ENCODE peak calls at places on chromosomes 4 and X, in ten cellular contexts. O, N, C, J, B, L, Z, D, G and X are unnamed samples.

GRCh38 chrX:107700802-107701201 is 72.5 kb downstream of the PRPS1 start:
- DNase-seq in O (no peak), N (no peak), C (no peak), J (no peak), B (no peak), L (no peak), Z (no peak), D (no peak), G (no peak), X (no peak)

GRCh38 chr4:6721121-6721520 is 5.1 kb downstream of the BLOC1S4 start:
- DNase-seq in O (no peak), N (no peak), C (no peak), J (peak; percentile 25), B (no peak), L (no peak), Z (no peak), D (no peak), G (no peak), X (no peak)

GRCh38 chr4:84596826-84597225 is 13.9 kb downstream of the CDS1 start:
- DNase-seq in O (no peak), N (peak; percentile 47), C (no peak), J (no peak), B (no peak), L (no peak), Z (no peak), D (no peak), G (no peak), X (no peak)

GRCh38 chr4:101787917-101788316 is 2.6 kb upstream of the BANK1 start:
- DNase-seq in O (no peak), N (no peak), C (no peak), J (no peak), B (no peak), L (no peak), Z (no peak), D (no peak), G (no peak), X (no peak)

GRCh38 chr4:40199999-40200880 is 3.4 kb downstream of the RHOH start:
- DNase-seq in O (peak; percentile 31), N (peak; percentile 35), C (no peak), J (peak; percentile 40), B (peak; percentile 55), L (no peak), Z (no peak), D (no peak), G (no peak), X (no peak)

GRCh38 chr4:6437682-6438264 is 34.6 kb downstream of the PPP2R2C start:
- DNase-seq in O (no peak), N (no peak), C (no peak), J (no peak), B (no peak), L (no peak), Z (no peak), D (no peak), G (no peak), X (no peak)

GRCh38 chr4:147591048-147591577 is 26.1 kb upstream of the TMEM184C start:
- DNase-seq in O (no peak), N (no peak), C (no peak), J (no peak), B (no peak), L (no peak), Z (no peak), D (no peak), G (no peak), X (no peak)

GRCh38 chr4:183355405-183355804 is 33.2 kb upstream of the CLDN24 start:
- DNase-seq in O (no peak), N (no peak), C (no peak), J (no peak), B (peak; percentile 67), L (no peak), Z (no peak), D (no peak), G (no peak), X (no peak)

GRCh38 chrX:44202596-44202995 is 140.9 kb downstream of the EFHC2 start:
- DNase-seq in O (no peak), N (no peak), C (no peak), J (no peak), B (no peak), L (no peak), Z (no peak), D (no peak), G (no peak), X (no peak)

GRCh38 chr4:113222431-113222979 is 173.1 kb downstream of the ANK2 start:
- DNase-seq in O (no peak), N (no peak), C (no peak), J (no peak), B (no peak), L (no peak), Z (no peak), D (no peak), G (no peak), X (no peak)

GRCh38 chr4:47862297-47862696 is 24.4 kb upstream of the CORIN start:
- DNase-seq in O (no peak), N (no peak), C (no peak), J (no peak), B (peak; percentile 53), L (no peak), Z (no peak), D (no peak), G (no peak), X (no peak)

GRCh38 chrX:19882066-19882775 is 5.2 kb downstream of the SH3KBP1 start:
- DNase-seq in O (no peak), N (no peak), C (no peak), J (no peak), B (no peak), L (no peak), Z (no peak), D (no peak), G (no peak), X (no peak)

GRCh38 chrX:85303544-85303943 is 59.8 kb downstream of the ZNF711 start:
- DNase-seq in O (no peak), N (no peak), C (no peak), J (no peak), B (no peak), L (no peak), Z (no peak), D (no peak), G (no peak), X (no peak)

GRCh38 chr4:76956961-76957738 is 7.6 kb downstream of the SEPTIN11 start:
- DNase-seq in O (no peak), N (no peak), C (no peak), J (no peak), B (no peak), L (no peak), Z (no peak), D (no peak), G (no peak), X (peak; percentile 60)

GRCh38 chr4:174713821-174714220 is 115.2 kb downstream of the GLRA3 start:
- DNase-seq in O (no peak), N (no peak), C (no peak), J (no peak), B (no peak), L (no peak), Z (no peak), D (no peak), G (no peak), X (no peak)

GRCh38 chrX:96425204-96425603 is 259.4 kb upstream of the DIAPH2 start:
- DNase-seq in O (no peak), N (no peak), C (no peak), J (no peak), B (no peak), L (no peak), Z (no peak), D (no peak), G (no peak), X (no peak)

GRCh38 chr4:170047774-170048354 is 21.7 kb upstream of the MFAP3L start:
- DNase-seq in O (peak; percentile 32), N (peak; percentile 51), C (peak; percentile 25), J (peak; percentile 43), B (peak; percentile 81), L (no peak), Z (peak; percentile 12), D (peak; percentile 42), G (peak; percentile 59), X (peak; percentile 52)

GRCh38 chr4:131091896-131092295 is 1995.9 kb downstream of the C4orf33 start:
- DNase-seq in O (no peak), N (no peak), C (no peak), J (peak; percentile 4), B (peak; percentile 64), L (no peak), Z (no peak), D (no peak), G (no peak), X (no peak)

GRCh38 chrX:37405954-37406353 is 56.8 kb downstream of the PRRG1 start:
- DNase-seq in O (no peak), N (no peak), C (no peak), J (no peak), B (peak; percentile 77), L (no peak), Z (no peak), D (no peak), G (no peak), X (no peak)

GRCh38 chrX:111483140-111483539 is 28.3 kb upstream of the SERTM2 start:
- DNase-seq in O (no peak), N (no peak), C (no peak), J (no peak), B (no peak), L (no peak), Z (no peak), D (no peak), G (no peak), X (no peak)